ENCODE peak calls at places on chromosome 4, in nine cellular contexts. M is DND-41; L is astrocyte of the hippocampus; Z is pons; U is endothelial cell; G is progenitor cell of endocrine pancreas; V is ACHN; I is esophagus squamous epithelium; A is stimulated activated CD4-positive, alpha-beta T cell treated with anti-CD3 and anti-CD28 coated beads, Interleukin-2, amount 100 ng/mL, for 48 hours. F is an unnamed sample.

GRCh38 chr4:147954850-147955249 is 223.0 kb downstream of the ARHGAP10 start:
- DNase-seq in M (no peak), L (no peak), A (no peak), I (no peak), Z (no peak), G (no peak), U (no peak), V (no peak), F (no peak)

GRCh38 chr4:132123870-132124623 is 1025.0 kb upstream of the PCDH10 start:
- DNase-seq in M (no peak), Z (no peak), V (no peak), G (no peak), U (no peak), I (no peak), L (peak; percentile 26), A (no peak), F (peak; percentile 17)

GRCh38 chr4:83370640-83370906 is 35.9 kb upstream of the HPSE start:
- DNase-seq in I (no peak), G (no peak), A (no peak), M (no peak), V (no peak), Z (no peak), U (no peak), L (peak; percentile 39), F (no peak)

GRCh38 chr4:148116264-148116663 is 325.9 kb downstream of the NR3C2 start:
- DNase-seq in Z (peak; percentile 45), I (no peak), U (no peak), A (no peak), G (no peak), L (peak; percentile 65), M (no peak), V (no peak), F (peak; percentile 70)

GRCh38 chr4:52914051-52914605 is 52.0 kb downstream of the RASL11B start:
- DNase-seq in V (no peak), M (no peak), Z (no peak), A (no peak), G (no peak), U (no peak), L (peak; percentile 73), I (no peak), F (peak; percentile 69)

GRCh38 chr4:185548587-185548986 is 13.3 kb upstream of the PDLIM3 start:
- DNase-seq in I (no peak), L (no peak), V (no peak), G (no peak), U (no peak), M (no peak), Z (no peak), A (no peak), F (no peak)

GRCh38 chr4:8118531-8118930 is 40.1 kb downstream of the ABLIM2 start:
- DNase-seq in L (no peak), M (no peak), Z (no peak), G (no peak), I (no peak), U (no peak), V (no peak), A (no peak), F (no peak)

GRCh38 chr4:11685481-11685880 is 256.8 kb upstream of the HS3ST1 start:
- DNase-seq in L (no peak), M (no peak), A (no peak), Z (no peak), G (no peak), U (no peak), I (no peak), V (no peak), F (no peak)

GRCh38 chr4:108685036-108685686 is 34.8 kb downstream of the OSTC start:
- DNase-seq in U (no peak), G (no peak), A (no peak), L (peak; percentile 8), M (no peak), I (no peak), V (peak; percentile 2), Z (no peak), F (peak; percentile 45)

F was measured in EH.